ENCODE peak calls at places on chromosomes 5 and 9, in six cellular contexts. V is Peyer's patch, Y is upper lobe of left lung, T is stomach, Q is tibial nerve, G is esophagus muscularis mucosa. P is an unnamed sample. For H3K9me3, the result is how much of the 10 kb centered on the place peaks cover.

GRCh38 chr9:7811679-7812078 is 12.1 kb upstream of the DMAC1 start:
- DNase-seq in Q (no peak), V (no peak), G (no peak), Y (no peak), T (no peak), P (no peak)

GRCh38 chr5:112119527-112119926 is 299.6 kb downstream of the EPB41L4A start:
- DNase-seq in G (no peak), T (no peak), V (no peak), Y (no peak), Q (no peak), P (no peak)

GRCh38 chr9:114968710-114969109 is 38.3 kb upstream of the TNFSF8 start:
- DNase-seq in V (no peak), T (no peak), Y (no peak), G (no peak), Q (no peak), P (no peak)

GRCh38 chr5:124663101-124663506 is 83.3 kb downstream of the ZNF608 start:
- DNase-seq in V (no peak), Q (no peak), Y (no peak), T (no peak), G (no peak), P (no peak)

GRCh38 chr5:135304352-135305221 is 94.4 kb downstream of the MACROH2A1 start:
- DNase-seq in G (peak), Q (no peak), Y (peak), V (no peak), T (no peak), P (no peak)

GRCh38 chr5:134268919-134269318 is 43.0 kb upstream of the PPP2CA start:
- DNase-seq in Y (no peak), T (no peak), Q (no peak), G (no peak), V (no peak), P (no peak)

GRCh38 chr9:95494022-95494415 is 22.8 kb downstream of the PTCH1 start:
- DNase-seq in T (no peak), G (no peak), V (no peak), Y (peak), Q (no peak), P (no peak)

GRCh38 chr9:134964686-134965085 is 47.0 kb upstream of the FCN1 start:
- DNase-seq in Q (no peak), T (no peak), Y (no peak), V (peak), G (no peak), P (no peak)

GRCh38 chr5:148805323-148806290 is 20.8 kb upstream of the ADRB2 start:
- DNase-seq in V (no peak), G (peak), Q (no peak), T (no peak), Y (no peak), P (peak)

GRCh38 chr5:150107909-150108447 is 21.6 kb upstream of the CSF1R start:
- DNase-seq in Y (no peak), T (peak), Q (no peak), V (peak), G (peak), P (no peak)

GRCh38 chr5:150109921-150110320 is 23.6 kb upstream of the CSF1R start:
- DNase-seq in G (peak), T (no peak), Q (no peak), V (no peak), Y (no peak), P (no peak)

GRCh38 chr5:150106669-150107068 is 20.3 kb upstream of the CSF1R start:
- DNase-seq in T (no peak), Y (no peak), V (no peak), Q (no peak), G (peak), P (no peak)

GRCh38 chr5:150111121-150111520 is 24.8 kb upstream of the CSF1R start:
- DNase-seq in T (no peak), V (no peak), G (peak), Y (no peak), Q (no peak), P (no peak)

GRCh38 chr5:150108711-150109605 is 22.6 kb upstream of the CSF1R start:
- DNase-seq in V (no peak), T (peak), G (peak), Q (no peak), Y (peak), P (no peak)
- H3K27ac ChIP-seq in V (no peak), T (no peak), G (no peak), Q (peak), Y (no peak), P (peak)

GRCh38 chr5:178522361-178522760 is 67.8 kb downstream of the COL23A1 start:
- DNase-seq in G (no peak), T (no peak), Q (no peak), Y (no peak), V (no peak), P (no peak)
- H3K9me3 ChIP-seq in G (under half), T (under half), Q (under half), Y (under half), V (under half), P (under half)

GRCh38 chr5:137624786-137625349 is 111.0 kb downstream of the KLHL3 start:
- DNase-seq in G (no peak), V (no peak), Y (no peak), Q (no peak), T (no peak), P (no peak)

GRCh38 chr5:137621306-137621705 is 114.6 kb downstream of the KLHL3 start:
- DNase-seq in Q (no peak), V (no peak), G (no peak), Y (no peak), T (no peak), P (no peak)

GRCh38 chr5:137622850-137623249 is 113.0 kb downstream of the KLHL3 start:
- DNase-seq in V (no peak), T (peak), Y (no peak), G (no peak), Q (peak), P (peak)

GRCh38 chr5:137619191-137619870 is 116.6 kb downstream of the KLHL3 start:
- DNase-seq in Q (peak), V (no peak), Y (no peak), T (no peak), G (no peak), P (peak)

DNA sequence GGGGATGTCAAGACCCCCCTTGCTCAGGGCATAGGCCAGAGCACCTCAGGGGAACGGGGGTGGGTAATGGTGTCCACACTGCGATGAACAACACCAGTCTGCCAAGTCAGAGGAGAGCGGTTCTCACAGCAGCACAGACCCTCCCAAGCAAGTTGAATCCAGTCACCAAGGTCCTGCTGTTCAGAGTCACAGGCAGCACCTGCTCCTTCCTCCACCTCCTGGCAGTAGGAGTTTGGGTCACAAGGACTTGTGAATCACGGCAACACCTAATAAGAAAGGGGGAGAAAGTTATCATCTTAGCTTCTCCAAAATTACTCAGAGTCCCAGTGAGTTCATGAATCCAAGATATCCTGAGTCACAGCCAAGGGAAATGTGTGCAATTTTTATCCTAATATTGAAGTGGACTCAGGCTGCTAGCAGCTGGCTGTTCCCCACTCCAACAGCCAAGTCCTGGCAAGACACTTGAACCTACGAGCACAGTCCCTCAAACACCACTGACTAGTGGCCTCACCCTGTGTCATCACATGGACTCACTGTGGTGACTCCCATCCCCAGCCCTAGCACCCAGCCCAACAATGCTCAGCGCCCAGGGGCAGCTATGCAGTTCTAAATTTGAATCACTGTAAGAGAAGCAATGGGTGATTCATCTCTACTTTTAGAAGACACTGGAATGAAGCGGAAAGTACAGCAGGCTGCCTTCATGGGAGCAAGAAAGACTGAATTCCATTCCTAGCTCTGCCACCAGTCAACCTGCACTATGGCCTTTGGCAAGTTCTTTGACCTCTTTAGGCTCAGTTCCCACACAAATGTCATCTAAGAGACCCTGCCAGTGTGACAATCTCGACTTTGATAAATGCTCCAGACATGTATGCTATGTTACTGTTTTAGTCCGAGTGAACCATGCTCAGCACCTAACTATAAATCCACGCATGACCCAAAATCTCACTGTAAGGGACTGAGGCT is 113.7 kb downstream of the KLHL3 start:
- DNase-seq in T (no peak), Q (no peak), V (no peak), G (no peak), Y (no peak), P (peak)
- TF ChIP-seq POLR2A in T (no peak), Q (no peak), V (no peak), G (no peak), Y (no peak), P (no peak)

DNA sequence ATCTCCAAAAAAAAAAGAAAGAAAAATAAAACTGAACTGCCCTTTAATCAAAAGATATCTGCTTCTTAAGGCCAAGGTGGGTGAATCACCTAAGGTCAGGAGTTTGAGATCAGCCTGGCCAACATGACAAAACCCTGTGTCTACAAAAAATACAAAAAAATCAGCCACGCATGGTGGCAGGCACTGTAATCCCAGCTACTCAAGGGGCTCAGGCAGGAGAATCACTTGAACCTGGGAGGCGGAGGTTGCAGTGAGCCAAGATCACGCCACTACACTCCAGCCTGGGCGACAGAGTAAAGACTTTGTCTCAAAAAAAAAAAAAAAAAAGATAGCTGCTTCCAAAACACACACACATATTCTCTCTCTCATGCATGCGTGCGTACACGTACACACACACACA is 17.8 kb downstream of the SCAI start:
- DNase-seq in V (no peak), Y (no peak), G (peak), T (no peak), Q (no peak), P (peak)
- H3K27ac ChIP-seq in V (peak), Y (peak), G (peak), T (peak), Q (peak), P (peak)

GRCh38 chr5:156386976-156387375 is 60.0 kb downstream of the SGCD start:
- DNase-seq in Y (no peak), G (no peak), T (no peak), Q (no peak), V (no peak), P (no peak)

GRCh38 chr5:156388233-156388632 is 61.3 kb downstream of the SGCD start:
- DNase-seq in T (no peak), Q (no peak), Y (no peak), V (no peak), G (no peak), P (no peak)

GRCh38 chr5:156379198-156379597 is 52.2 kb downstream of the SGCD start:
- DNase-seq in G (no peak), Q (no peak), Y (no peak), T (no peak), V (no peak), P (no peak)

GRCh38 chr5:156380846-156381245 is 53.9 kb downstream of the SGCD start:
- DNase-seq in Y (no peak), Q (no peak), T (no peak), V (no peak), G (no peak), P (no peak)

DNA sequence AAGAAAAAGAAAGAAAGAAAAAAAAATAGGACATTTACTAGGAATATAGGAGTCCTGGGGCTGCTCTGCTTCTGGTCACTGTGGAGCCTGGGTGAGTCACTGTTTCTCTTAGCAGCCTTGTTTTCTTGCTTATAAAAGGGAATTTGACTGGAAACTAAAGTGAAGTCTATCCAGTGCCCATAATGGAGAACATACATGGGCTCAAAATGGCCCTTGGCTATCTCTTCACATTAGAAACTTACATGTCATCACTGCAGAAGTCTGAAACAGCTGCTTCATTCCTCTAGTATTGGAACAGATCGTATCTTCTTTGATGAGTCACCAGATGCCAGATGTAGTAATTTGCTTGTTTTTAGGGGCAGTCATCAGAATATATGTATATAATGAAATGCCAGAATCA is 56.5 kb downstream of the SGCD start:
- DNase-seq in T (no peak), V (no peak), G (no peak), Y (no peak), Q (no peak), P (no peak)
- H3K9me3 ChIP-seq in T (under half), V (under half), G (under half), Y (under half), Q (under half), P (under half)

DNA sequence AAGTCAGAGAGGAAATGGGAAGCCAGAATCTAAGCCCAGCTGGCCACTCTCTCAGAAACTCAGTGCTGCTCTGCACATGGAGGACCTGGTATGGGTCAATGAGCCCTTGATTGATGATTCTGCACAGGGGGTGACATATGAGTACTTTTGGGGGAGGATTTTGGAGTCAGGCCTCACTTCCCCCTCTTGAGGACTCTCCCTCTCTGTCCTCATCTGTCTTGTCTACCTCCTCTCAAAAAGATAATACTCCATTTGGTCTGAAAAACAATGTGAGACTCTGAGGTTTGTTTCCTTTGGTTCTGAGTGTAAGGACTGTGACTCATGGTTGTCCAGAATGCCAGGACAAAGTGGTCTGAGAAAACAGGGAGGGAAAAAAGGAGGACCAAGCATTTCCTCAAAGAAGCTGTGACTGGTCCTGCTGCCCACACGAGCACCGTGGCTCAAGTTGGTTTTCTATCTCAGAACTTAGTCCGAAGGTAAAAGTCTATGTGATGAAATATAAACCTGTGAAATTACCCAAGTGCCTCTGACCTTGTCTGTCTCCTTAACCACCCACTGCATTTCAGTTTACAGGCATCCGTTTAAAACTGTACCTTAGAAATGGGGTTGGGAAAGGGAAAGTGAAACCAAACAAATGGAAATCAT is 11.1 kb downstream of the TTC39B start:
- DNase-seq in G (no peak), Y (no peak), T (no peak), V (no peak), Q (no peak), P (no peak)
- TF ChIP-seq POLR2A in G (no peak), Y (no peak), T (no peak), V (peak), Q (no peak), P (no peak)

DNA sequence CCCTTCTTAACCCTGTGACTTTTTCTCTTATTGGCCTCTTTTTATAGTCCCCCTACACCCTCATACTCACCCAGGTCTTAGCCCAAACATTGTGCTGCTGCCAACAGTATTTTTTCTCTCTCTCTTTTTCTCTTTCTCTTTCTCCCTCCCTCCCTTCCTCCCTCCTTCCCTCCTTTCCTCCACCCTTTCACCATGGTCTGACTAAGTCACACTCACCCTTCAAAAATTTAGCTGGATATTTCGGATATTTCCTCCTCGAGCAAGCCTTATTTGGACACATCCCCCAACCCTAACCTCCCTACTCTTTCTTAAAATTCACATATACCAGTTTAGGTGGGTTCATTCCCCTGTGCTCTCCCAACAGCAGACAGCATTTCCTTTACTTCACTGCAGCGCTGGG is 64.7 kb downstream of the FGF1 start:
- DNase-seq in G (no peak), Q (no peak), V (no peak), Y (no peak), T (no peak), P (no peak)
- H3K27ac ChIP-seq in G (no peak), Q (no peak), V (no peak), Y (no peak), T (no peak), P (no peak)

DNA sequence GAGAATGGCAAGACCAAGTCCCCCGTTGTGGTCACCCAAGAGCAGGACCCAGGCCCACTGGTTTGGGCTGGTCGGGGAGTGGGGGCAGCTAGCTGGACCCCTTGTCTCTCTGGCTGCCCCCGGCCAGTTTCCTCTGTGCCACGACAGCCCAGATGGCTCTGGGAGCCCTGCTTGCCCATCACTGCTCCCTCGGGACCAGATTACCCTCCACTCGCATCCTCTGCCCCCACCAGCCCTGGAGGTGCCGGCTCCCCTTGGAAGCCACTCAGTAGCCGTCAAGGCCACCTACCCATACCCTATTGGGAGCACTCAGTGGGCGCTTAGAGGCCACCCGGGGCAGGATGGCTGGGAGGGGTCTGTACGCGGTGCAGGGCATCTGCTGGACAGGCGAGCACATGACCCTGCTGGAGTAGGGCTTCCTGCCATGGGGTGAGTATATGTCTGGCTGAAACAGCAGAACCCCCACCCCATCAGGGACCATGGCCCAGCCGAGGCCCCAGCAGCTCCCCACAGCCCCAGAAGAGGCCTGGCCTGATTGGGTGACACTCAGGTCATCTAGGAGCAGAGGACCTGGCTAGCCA is 70.0 kb downstream of the ZNF354C start:
- DNase-seq in T (no peak), Y (peak), V (peak), Q (no peak), G (no peak), P (no peak)
- H3K9me3 ChIP-seq in T (under half), Y (under half), V (under half), Q (under half), G (under half), P (under half)

GRCh38 chr9:136713555-136713949 is 1.2 kb downstream of the DIPK1B start:
- DNase-seq in G (no peak), Y (peak), T (no peak), V (no peak), Q (no peak), P (peak)
- TF ChIP-seq POLR2A in G (no peak), Y (no peak), T (no peak), V (no peak), Q (no peak), P (no peak)